ENCODE peak calls at places on chromosomes 6 and 20, in five cellular contexts. P, B, G, A and I are unnamed samples.

GRCh38 chr6:28090902-28091586 is 10.7 kb downstream of the ZNF165 start:
- DNase-seq in P (peak), B (no peak), G (peak), A (no peak), I (no peak)

GRCh38 chr6:20708367-20709124 is 174.3 kb downstream of the CDKAL1 start:
- DNase-seq in P (peak), B (no peak), G (no peak), A (no peak), I (no peak)

GRCh38 chr6:13664703-13665352 is 46.8 kb downstream of the RANBP9 start:
- DNase-seq in P (no peak), B (no peak), G (no peak), A (no peak), I (no peak)

GRCh38 chr6:106098383-106099234 is 12.5 kb downstream of the PRDM1 start:
- DNase-seq in P (no peak), B (peak), G (no peak), A (no peak), I (peak)

GRCh38 chr6:138722425-138723371 is 50.9 kb upstream of the CCDC28A start:
- DNase-seq in P (no peak), B (no peak), G (no peak), A (no peak), I (no peak)

GRCh38 chr20:54209216-54209813 is 1.4 kb downstream of the PFDN4 start:
- DNase-seq in P (no peak), B (no peak), G (no peak), A (no peak), I (no peak)

GRCh38 chr20:60224914-60225313 is 266.7 kb downstream of the CDH26 start:
- DNase-seq in P (no peak), B (no peak), G (no peak), A (no peak), I (no peak)

GRCh38 chr6:149132336-149132735 is 185.2 kb upstream of the TAB2 start:
- DNase-seq in P (no peak), B (peak), G (no peak), A (no peak), I (no peak)

GRCh38 chr6:146915671-146916127 is 288.5 kb upstream of the STXBP5 start:
- DNase-seq in P (no peak), B (no peak), G (no peak), A (no peak), I (no peak)

GRCh38 chr20:38050691-38051090 is 17.1 kb downstream of the RPRD1B start:
- DNase-seq in P (no peak), B (no peak), G (no peak), A (no peak), I (no peak)

GRCh38 chr6:42714098-42714761 is 8.2 kb downstream of the PRPH2 start:
- DNase-seq in P (no peak), B (no peak), G (no peak), A (no peak), I (no peak)

GRCh38 chr20:24634855-24635254 is 165.4 kb downstream of the SYNDIG1 start:
- DNase-seq in P (peak), B (no peak), G (peak), A (no peak), I (no peak)

GRCh38 chr20:8454137-8454712 is 322.2 kb downstream of the PLCB1 start:
- DNase-seq in P (peak), B (no peak), G (no peak), A (no peak), I (no peak)

GRCh38 chr6:47147175-47147727 is 105.1 kb upstream of the ADGRF1 start:
- DNase-seq in P (no peak), B (no peak), G (no peak), A (no peak), I (no peak)

GRCh38 chr6:135658916-135659315 is 161.4 kb upstream of the AHI1 start:
- DNase-seq in P (no peak), B (no peak), G (no peak), A (no peak), I (no peak)

GRCh38 chr20:19552144-19552895 is 205.7 kb upstream of the RIN2 start:
- DNase-seq in P (no peak), B (no peak), G (no peak), A (peak), I (no peak)

GRCh38 chr6:1641391-1641790 is 31.7 kb downstream of the FOXC1 start:
- DNase-seq in P (no peak), B (no peak), G (no peak), A (no peak), I (no peak)

GRCh38 chr6:105748737-105749161 is 337.4 kb upstream of the PRDM1 start:
- DNase-seq in P (peak), B (no peak), G (no peak), A (no peak), I (no peak)

GRCh38 chr20:1287787-1288569 is 21.9 kb downstream of the SNPH start:
- DNase-seq in P (no peak), B (no peak), G (no peak), A (no peak), I (no peak)

GRCh38 chr20:3115190-3116107 is 30.9 kb upstream of the AVP start:
- DNase-seq in P (peak), B (no peak), G (no peak), A (no peak), I (no peak)

GRCh38 chr6:72616406-72617015 is 5.4 kb upstream of the KCNQ5 start:
- DNase-seq in P (peak), B (no peak), G (no peak), A (no peak), I (no peak)

GRCh38 chr6:1176595-1176994 is 135.3 kb upstream of the FOXQ1 start:
- DNase-seq in P (no peak), B (no peak), G (no peak), A (no peak), I (no peak)

GRCh38 chr6:87540541-87540940 is 49.2 kb downstream of the RARS2 start:
- DNase-seq in P (no peak), B (no peak), G (no peak), A (no peak), I (no peak)

GRCh38 chr6:143099647-143100046 is 39.0 kb downstream of the AIG1 start:
- DNase-seq in P (no peak), B (no peak), G (no peak), A (no peak), I (no peak)

GRCh38 chr20:46607849-46608497 is 43.3 kb downstream of the SLC13A3 start:
- DNase-seq in P (no peak), B (no peak), G (no peak), A (no peak), I (no peak)